ENCODE peak calls at places on chromosomes 6 and 20, in seven cellular contexts. One of them, this sample, is unnamed.

GRCh38 chr6:160421854-160422253 is 73.7 kb downstream of the SLC22A3 start:
- DNase-seq in iPS DF 6.9: no peak
- DNase-seq in MM.1S: no peak
- DNase-seq in mammary epithelial cell: no peak
- DNase-seq in GM12878: no peak
- DNase-seq in neuronal stem cell: no peak
- DNase-seq in pancreas: no peak
- DNase-seq in this sample: peak

GRCh38 chr6:7673063-7673536 is 52.8 kb upstream of the BMP6 start:
- DNase-seq in iPS DF 6.9: peak
- DNase-seq in MM.1S: no peak
- DNase-seq in mammary epithelial cell: peak
- DNase-seq in GM12878: no peak
- DNase-seq in neuronal stem cell: peak
- DNase-seq in pancreas: peak
- DNase-seq in this sample: peak

GRCh38 chr6:144284753-144285547 is at the start of gene UTRN:
- DNase-seq in iPS DF 6.9: no peak
- DNase-seq in MM.1S: peak
- DNase-seq in mammary epithelial cell: peak
- DNase-seq in GM12878: no peak
- DNase-seq in neuronal stem cell: peak
- DNase-seq in pancreas: peak
- DNase-seq in this sample: peak

GRCh38 chr6:158067436-158068015 is 85.9 kb downstream of the SYNJ2 start:
- DNase-seq in iPS DF 6.9: no peak
- DNase-seq in MM.1S: no peak
- DNase-seq in mammary epithelial cell: peak
- DNase-seq in GM12878: no peak
- DNase-seq in neuronal stem cell: no peak
- DNase-seq in pancreas: no peak
- DNase-seq in this sample: no peak

GRCh38 chr20:62645613-62646012 is 3.3 kb downstream of the SLCO4A1 start:
- DNase-seq in iPS DF 6.9: no peak
- DNase-seq in MM.1S: no peak
- DNase-seq in mammary epithelial cell: no peak
- DNase-seq in GM12878: no peak
- DNase-seq in neuronal stem cell: no peak
- DNase-seq in pancreas: no peak
- DNase-seq in this sample: no peak

GRCh38 chr6:74259931-74260330 is 563.9 kb downstream of the CD109 start:
- DNase-seq in iPS DF 6.9: no peak
- DNase-seq in MM.1S: no peak
- DNase-seq in mammary epithelial cell: no peak
- DNase-seq in GM12878: no peak
- DNase-seq in neuronal stem cell: no peak
- DNase-seq in pancreas: no peak
- DNase-seq in this sample: peak

GRCh38 chr20:50320910-50321796 is 130.5 kb downstream of the CEBPB start:
- DNase-seq in iPS DF 6.9: peak
- DNase-seq in MM.1S: no peak
- DNase-seq in mammary epithelial cell: peak
- DNase-seq in GM12878: no peak
- DNase-seq in neuronal stem cell: peak
- DNase-seq in pancreas: peak
- DNase-seq in this sample: peak

GRCh38 chr6:170226647-170227046 is 64.2 kb downstream of the DLL1 start:
- DNase-seq in iPS DF 6.9: no peak
- DNase-seq in MM.1S: no peak
- DNase-seq in mammary epithelial cell: no peak
- DNase-seq in GM12878: no peak
- DNase-seq in neuronal stem cell: no peak
- DNase-seq in pancreas: peak
- DNase-seq in this sample: no peak

GRCh38 chr6:3650341-3650958 is 101.1 kb downstream of the PXDC1 start:
- DNase-seq in iPS DF 6.9: no peak
- DNase-seq in MM.1S: no peak
- DNase-seq in mammary epithelial cell: no peak
- DNase-seq in GM12878: no peak
- DNase-seq in neuronal stem cell: no peak
- DNase-seq in pancreas: no peak
- DNase-seq in this sample: no peak

GRCh38 chr6:6655805-6656251 is 67.3 kb downstream of the LY86 start:
- DNase-seq in iPS DF 6.9: no peak
- DNase-seq in MM.1S: no peak
- DNase-seq in mammary epithelial cell: no peak
- DNase-seq in GM12878: no peak
- DNase-seq in neuronal stem cell: no peak
- DNase-seq in pancreas: no peak
- DNase-seq in this sample: no peak

GRCh38 chr6:158869604-158870417 is 50.6 kb upstream of the EZR start:
- DNase-seq in iPS DF 6.9: no peak
- DNase-seq in MM.1S: peak
- DNase-seq in mammary epithelial cell: peak
- DNase-seq in GM12878: peak
- DNase-seq in neuronal stem cell: peak
- DNase-seq in pancreas: peak
- DNase-seq in this sample: peak

GRCh38 chr20:31781945-31782344 is 37.2 kb upstream of the MYLK2 start:
- DNase-seq in iPS DF 6.9: no peak
- DNase-seq in MM.1S: no peak
- DNase-seq in mammary epithelial cell: no peak
- DNase-seq in GM12878: no peak
- DNase-seq in neuronal stem cell: no peak
- DNase-seq in pancreas: no peak
- DNase-seq in this sample: no peak
- H3K4me3 ChIP-seq in iPS DF 6.9: no peak
- H3K4me3 ChIP-seq in MM.1S: no peak
- H3K4me3 ChIP-seq in mammary epithelial cell: no peak
- H3K4me3 ChIP-seq in GM12878: no peak
- H3K4me3 ChIP-seq in neuronal stem cell: no peak
- H3K4me3 ChIP-seq in pancreas: no peak
- H3K4me3 ChIP-seq in this sample: no peak

GRCh38 chr6:80480478-80481157 is 374.1 kb downstream of the BCKDHB start:
- DNase-seq in iPS DF 6.9: no peak
- DNase-seq in MM.1S: peak
- DNase-seq in mammary epithelial cell: no peak
- DNase-seq in GM12878: no peak
- DNase-seq in neuronal stem cell: no peak
- DNase-seq in pancreas: no peak
- DNase-seq in this sample: no peak

GRCh38 chr6:80472276-80472675 is 365.8 kb downstream of the BCKDHB start:
- DNase-seq in iPS DF 6.9: no peak
- DNase-seq in MM.1S: no peak
- DNase-seq in mammary epithelial cell: no peak
- DNase-seq in GM12878: no peak
- DNase-seq in neuronal stem cell: no peak
- DNase-seq in pancreas: no peak
- DNase-seq in this sample: no peak

GRCh38 chr6:80482056-80482455 is 375.6 kb downstream of the BCKDHB start:
- DNase-seq in iPS DF 6.9: no peak
- DNase-seq in MM.1S: no peak
- DNase-seq in mammary epithelial cell: no peak
- DNase-seq in GM12878: no peak
- DNase-seq in neuronal stem cell: no peak
- DNase-seq in pancreas: no peak
- DNase-seq in this sample: no peak

DNA sequence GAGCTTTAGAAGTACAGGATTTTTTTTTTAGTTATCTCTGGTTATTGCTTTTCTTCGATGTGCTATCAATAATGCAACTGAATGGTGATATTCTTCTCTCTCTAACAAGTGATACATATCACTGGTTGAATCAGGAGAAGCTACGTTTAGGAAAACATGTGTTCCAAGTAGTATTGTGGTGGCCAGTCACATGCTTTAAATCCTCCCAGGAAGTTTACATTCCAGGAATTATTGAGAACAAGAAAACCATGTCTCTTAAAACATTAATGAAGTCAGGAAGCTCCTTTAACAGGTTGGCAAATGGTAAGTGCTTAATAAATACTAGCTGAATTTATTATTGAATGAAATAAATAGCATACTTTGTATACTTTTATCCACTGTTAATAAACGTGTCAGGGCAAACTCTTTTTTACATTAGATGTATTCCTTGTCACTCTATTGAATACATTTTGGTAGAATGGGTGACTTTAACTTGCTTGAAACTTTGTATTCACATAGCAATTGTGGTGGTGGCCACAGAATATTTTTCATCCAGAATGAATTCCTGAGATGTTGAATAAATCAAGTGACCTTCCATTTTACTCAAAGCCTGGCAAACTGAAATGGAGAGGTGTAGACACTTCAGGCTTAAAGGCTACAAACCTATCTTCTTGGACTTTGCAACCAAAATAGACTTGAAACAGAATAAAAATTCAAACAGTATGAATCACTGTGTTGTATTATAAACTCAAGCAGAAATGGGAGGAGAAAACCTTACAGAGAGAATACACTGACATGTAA is 371.3 kb downstream of the BCKDHB start:
- DNase-seq in iPS DF 6.9: no peak
- DNase-seq in MM.1S: no peak
- DNase-seq in mammary epithelial cell: no peak
- DNase-seq in GM12878: no peak
- DNase-seq in neuronal stem cell: no peak
- DNase-seq in pancreas: no peak
- DNase-seq in this sample: no peak
- H3K27ac ChIP-seq in iPS DF 6.9: no peak
- H3K27ac ChIP-seq in MM.1S: no peak
- H3K27ac ChIP-seq in mammary epithelial cell: no peak
- H3K27ac ChIP-seq in GM12878: no peak
- H3K27ac ChIP-seq in neuronal stem cell: no peak
- H3K27ac ChIP-seq in pancreas: no peak
- H3K27ac ChIP-seq in this sample: no peak

DNA sequence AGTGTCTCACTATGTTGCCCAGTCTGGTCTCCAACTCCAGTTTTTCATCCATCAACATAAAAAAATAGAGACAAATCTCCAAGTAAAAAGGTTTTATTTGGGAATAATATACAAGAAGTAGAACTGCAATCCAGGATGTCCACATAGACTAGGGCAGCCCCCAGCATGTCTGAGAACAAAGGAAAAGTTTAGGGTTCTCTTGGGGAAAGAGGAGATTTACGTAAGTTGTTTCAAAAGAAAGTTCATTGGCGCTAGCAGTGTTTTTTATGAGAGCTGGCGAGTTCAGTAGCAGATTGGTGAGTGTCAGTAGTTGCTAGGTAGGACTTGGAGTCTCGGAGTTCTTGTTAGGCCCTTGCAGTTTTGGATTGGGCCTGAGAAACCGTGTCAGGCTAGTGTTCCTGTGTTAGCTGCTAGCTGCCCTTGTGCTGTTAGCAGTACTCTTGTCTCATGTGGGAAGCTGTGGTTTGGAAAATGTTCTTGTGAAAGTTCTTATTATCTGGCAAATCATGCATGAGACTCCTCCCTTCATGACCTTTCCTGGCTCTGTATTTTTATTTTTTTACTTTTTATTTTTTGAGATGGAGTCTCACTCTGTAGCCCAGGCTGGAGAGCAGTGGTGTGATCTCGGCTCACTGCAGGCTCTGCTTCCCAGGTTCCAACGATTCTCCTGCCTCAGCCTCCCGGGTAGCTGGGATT is 24.7 kb downstream of the TTLL9 start:
- DNase-seq in iPS DF 6.9: no peak
- DNase-seq in MM.1S: peak
- DNase-seq in mammary epithelial cell: peak
- DNase-seq in GM12878: peak
- DNase-seq in neuronal stem cell: no peak
- DNase-seq in pancreas: no peak
- DNase-seq in this sample: peak
- H3K4me3 ChIP-seq in iPS DF 6.9: no peak
- H3K4me3 ChIP-seq in MM.1S: no peak
- H3K4me3 ChIP-seq in mammary epithelial cell: no peak
- H3K4me3 ChIP-seq in GM12878: no peak
- H3K4me3 ChIP-seq in neuronal stem cell: no peak
- H3K4me3 ChIP-seq in pancreas: no peak
- H3K4me3 ChIP-seq in this sample: no peak

GRCh38 chr6:11270030-11271027 is 37.9 kb upstream of the NEDD9 start:
- DNase-seq in iPS DF 6.9: no peak
- DNase-seq in MM.1S: no peak
- DNase-seq in mammary epithelial cell: no peak
- DNase-seq in GM12878: no peak
- DNase-seq in neuronal stem cell: no peak
- DNase-seq in pancreas: peak
- DNase-seq in this sample: peak

GRCh38 chr6:11273406-11274065 is 41.1 kb upstream of the NEDD9 start:
- DNase-seq in iPS DF 6.9: no peak
- DNase-seq in MM.1S: no peak
- DNase-seq in mammary epithelial cell: no peak
- DNase-seq in GM12878: no peak
- DNase-seq in neuronal stem cell: no peak
- DNase-seq in pancreas: no peak
- DNase-seq in this sample: no peak

GRCh38 chr6:11271637-11272036 is 39.2 kb upstream of the NEDD9 start:
- DNase-seq in iPS DF 6.9: no peak
- DNase-seq in MM.1S: no peak
- DNase-seq in mammary epithelial cell: no peak
- DNase-seq in GM12878: no peak
- DNase-seq in neuronal stem cell: no peak
- DNase-seq in pancreas: no peak
- DNase-seq in this sample: no peak

GRCh38 chr6:11271228-11271627 is 38.8 kb upstream of the NEDD9 start:
- DNase-seq in iPS DF 6.9: no peak
- DNase-seq in MM.1S: no peak
- DNase-seq in mammary epithelial cell: no peak
- DNase-seq in GM12878: no peak
- DNase-seq in neuronal stem cell: no peak
- DNase-seq in pancreas: no peak
- DNase-seq in this sample: no peak

DNA sequence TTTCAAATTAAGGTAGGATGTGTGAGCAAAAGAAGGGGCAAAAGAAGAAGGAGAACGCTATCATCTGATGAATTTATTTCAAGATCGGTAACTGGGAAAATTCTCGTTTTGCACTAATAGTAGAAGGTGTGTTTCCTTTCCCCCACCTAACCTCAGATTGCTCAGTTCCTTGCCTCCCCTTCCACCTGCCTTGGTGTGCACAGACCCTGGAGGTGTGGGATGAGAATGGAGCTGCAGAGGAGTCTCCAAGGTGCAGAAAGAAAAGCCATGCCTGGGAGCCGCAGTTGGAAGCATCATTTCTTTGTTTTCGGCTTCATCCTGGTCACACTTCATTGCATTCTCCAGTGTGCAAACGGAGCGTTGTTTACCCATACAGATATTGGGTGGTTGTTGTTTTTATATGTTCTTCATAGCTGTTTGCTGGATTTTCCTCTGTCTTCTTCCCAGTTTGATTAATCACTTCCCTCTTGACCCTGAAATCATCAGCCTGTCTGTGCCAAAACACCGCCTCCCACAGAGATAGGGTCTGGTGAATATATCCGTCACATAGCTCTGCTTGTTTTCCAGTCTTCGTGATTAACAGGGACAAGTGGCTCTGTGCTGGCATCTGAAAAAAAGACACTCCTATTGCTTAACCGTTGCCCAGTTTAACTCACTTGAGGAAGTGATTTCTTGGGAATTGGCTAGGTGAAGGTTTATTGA is 40.2 kb upstream of the NEDD9 start:
- DNase-seq in iPS DF 6.9: no peak
- DNase-seq in MM.1S: no peak
- DNase-seq in mammary epithelial cell: no peak
- DNase-seq in GM12878: no peak
- DNase-seq in neuronal stem cell: no peak
- DNase-seq in pancreas: no peak
- DNase-seq in this sample: peak
- H3K27ac ChIP-seq in iPS DF 6.9: no peak
- H3K27ac ChIP-seq in MM.1S: no peak
- H3K27ac ChIP-seq in mammary epithelial cell: no peak
- H3K27ac ChIP-seq in GM12878: no peak
- H3K27ac ChIP-seq in neuronal stem cell: no peak
- H3K27ac ChIP-seq in pancreas: no peak
- H3K27ac ChIP-seq in this sample: peak